ENCODE peak calls at places on chromosome 13, in seven cellular contexts. J, N, X, Y, T, M and A are unnamed samples.

GRCh38 chr13:94559201-94559795 is 36.7 kb downstream of the TGDS start:
- DNase-seq in J (no peak), N (no peak), Y (no peak), X (no peak), T (no peak), M (no peak), A (no peak)

GRCh38 chr13:93227906-93228801 is 1.5 kb downstream of the GPC6 start:
- DNase-seq in M (no peak), N (peak; percentile 87), X (no peak), T (peak; percentile 62), Y (peak; percentile 37), J (peak; percentile 93), A (peak; percentile 67)

GRCh38 chr13:28128926-28129325 is 9.4 kb upstream of the PAN3 start:
- DNase-seq in T (no peak), Y (no peak), M (no peak), X (no peak), J (no peak), N (no peak), A (no peak)

GRCh38 chr13:54658771-54659170 is 1630.2 kb downstream of the OLFM4 start:
- DNase-seq in M (no peak), J (no peak), N (no peak), X (no peak), T (no peak), Y (no peak), A (no peak)

GRCh38 chr13:75838366-75839017 is 202.4 kb downstream of the LMO7 start:
- DNase-seq in M (no peak), T (no peak), N (peak; percentile 2), Y (no peak), J (no peak), X (no peak), A (no peak)

GRCh38 chr13:59488436-59488835 is 675.3 kb downstream of the DIAPH3 start:
- DNase-seq in J (no peak), N (no peak), Y (no peak), M (no peak), X (no peak), T (no peak), A (no peak)

GRCh38 chr13:28849441-28849840 is 29.3 kb downstream of the MTUS2 start:
- DNase-seq in N (no peak), Y (no peak), X (no peak), J (no peak), T (no peak), M (no peak), A (no peak)

GRCh38 chr13:19845758-19846157 is 17.7 kb downstream of the ZMYM5 start:
- DNase-seq in M (peak; percentile 77), X (no peak), Y (no peak), J (peak; percentile 95), T (peak; percentile 92), N (no peak), A (no peak)

GRCh38 chr13:65999441-65999840 is 1230.7 kb downstream of the PCDH9 start:
- DNase-seq in Y (no peak), T (no peak), X (no peak), N (no peak), M (no peak), J (no peak), A (no peak)

GRCh38 chr13:40613192-40613818 is 53.1 kb downstream of the FOXO1 start:
- DNase-seq in T (no peak), Y (no peak), J (no peak), X (peak; percentile 20), N (no peak), M (no peak), A (no peak)

GRCh38 chr13:36872621-36873020 is 47.4 kb downstream of the SMAD9 start:
- DNase-seq in Y (peak; percentile 43), T (no peak), M (no peak), J (no peak), N (peak; percentile 53), X (no peak), A (peak; percentile 42)

GRCh38 chr13:98182589-98182988 is 5.5 kb upstream of the RNF113B start:
- DNase-seq in T (no peak), X (no peak), M (no peak), Y (no peak), N (no peak), J (no peak), A (no peak)

GRCh38 chr13:45108716-45109706 is 11.3 kb upstream of the GTF2F2 start:
- DNase-seq in X (no peak), M (no peak), T (peak; percentile 10), Y (no peak), J (peak; percentile 8), N (no peak), A (no peak)

GRCh38 chr13:55815458-55816033 is 1325.2 kb upstream of the PRR20A start:
- DNase-seq in N (no peak), T (no peak), Y (no peak), J (no peak), M (no peak), X (no peak), A (no peak)

GRCh38 chr13:73138967-73139491 is 80.2 kb downstream of the KLF5 start:
- DNase-seq in T (no peak), J (no peak), M (no peak), Y (no peak), X (no peak), N (peak; percentile 1), A (no peak)

GRCh38 chr13:83622422-83622784 is 259.9 kb downstream of the SLITRK1 start:
- DNase-seq in M (no peak), N (no peak), Y (no peak), T (no peak), X (no peak), J (no peak), A (no peak)

GRCh38 chr13:113155201-113155600 is 3.2 kb upstream of the PROZ start:
- DNase-seq in T (no peak), M (no peak), Y (no peak), N (no peak), X (no peak), J (no peak), A (no peak)

GRCh38 chr13:107518292-107518691 is 697.0 kb downstream of the LIG4 start:
- DNase-seq in M (no peak), T (no peak), X (no peak), J (peak; percentile 10), Y (no peak), N (no peak), A (no peak)

GRCh38 chr13:109101550-109102144 is 472.2 kb downstream of the MYO16 start:
- DNase-seq in T (no peak), X (no peak), M (no peak), Y (no peak), J (no peak), N (no peak), A (no peak)

GRCh38 chr13:44296856-44297255 is 76.8 kb upstream of the SERP2 start:
- DNase-seq in M (no peak), T (no peak), J (no peak), X (no peak), N (no peak), Y (no peak), A (no peak)

GRCh38 chr13:97282705-97283104 is 60.6 kb downstream of the MBNL2 start:
- DNase-seq in M (no peak), T (no peak), Y (no peak), X (no peak), J (no peak), N (no peak), A (no peak)

GRCh38 chr13:44007451-44007850 is 127.7 kb downstream of the LACC1 start:
- DNase-seq in T (no peak), M (no peak), Y (no peak), N (no peak), X (no peak), J (no peak), A (no peak)

GRCh38 chr13:32988588-32989256 is 27.5 kb upstream of the KL start:
- DNase-seq in M (no peak), Y (no peak), N (peak; percentile 1), J (no peak), T (no peak), X (no peak), A (no peak)

GRCh38 chr13:20141238-20142018 is 19.4 kb downstream of the GJA3 start:
- DNase-seq in M (no peak), X (no peak), Y (no peak), N (peak; percentile 25), J (peak; percentile 19), T (no peak), A (no peak)

GRCh38 chr13:75661443-75661842 is 25.3 kb downstream of the LMO7 start:
- DNase-seq in N (no peak), Y (no peak), M (no peak), X (no peak), T (no peak), J (no peak), A (no peak)